ENCODE peak calls at places on chromosomes 1 and 21, in five cellular contexts. Q, M, L, B and Y are unnamed samples.

GRCh38 chr1:97901017-97901658 is 19.7 kb downstream of the DPYD start:
- DNase-seq in Q (no peak), M (no peak), B (no peak), L (no peak), Y (no peak)

GRCh38 chr1:227318852-227319607 is 738 bp upstream of the CDC42BPA start:
- DNase-seq in B (no peak), L (peak; percentile 35), Q (peak; percentile 7), M (peak; percentile 45), Y (peak; percentile 54)

GRCh38 chr1:61202854-61203603 is 120.7 kb downstream of the NFIA start:
- DNase-seq in L (no peak), M (no peak), B (no peak), Q (no peak), Y (no peak)

GRCh38 chr1:207794861-207795260 is 43.0 kb downstream of the CD46 start:
- DNase-seq in Q (no peak), L (no peak), M (no peak), B (no peak), Y (no peak)

GRCh38 chr1:112537451-112537850 is 28.7 kb downstream of the WNT2B start:
- DNase-seq in L (no peak), B (no peak), Q (no peak), M (no peak), Y (no peak)

GRCh38 chr1:223486366-223486765 is 93.2 kb downstream of the CCDC185 start:
- DNase-seq in Q (no peak), M (no peak), B (no peak), L (no peak), Y (no peak)

GRCh38 chr1:183243190-183244065 is 57.4 kb downstream of the LAMC2 start:
- DNase-seq in B (no peak), Q (no peak), L (no peak), M (peak; percentile 76), Y (no peak)

GRCh38 chr21:41641510-41641815 is 125.4 kb downstream of the RIPK4 start:
- DNase-seq in B (no peak), M (no peak), L (no peak), Q (no peak), Y (no peak)

GRCh38 chr1:8794605-8795004 is 22.8 kb downstream of the RERE start:
- DNase-seq in B (no peak), Q (no peak), M (no peak), L (no peak), Y (peak; percentile 46)

GRCh38 chr1:237239248-237239647 is 197.3 kb downstream of the RYR2 start:
- DNase-seq in B (no peak), Q (no peak), L (no peak), M (no peak), Y (peak; percentile 29)

GRCh38 chr1:232952514-232953175 is 2.2 kb downstream of the NTPCR start:
- DNase-seq in B (peak; percentile 21), Q (peak; percentile 48), M (no peak), L (peak; percentile 51), Y (peak; percentile 61)

GRCh38 chr1:74571493-74571800 is 59.0 kb upstream of the LRRC53 start:
- DNase-seq in Q (no peak), L (no peak), M (no peak), B (no peak), Y (no peak)

GRCh38 chr1:112431038-112431437 is 35.0 kb downstream of the CTTNBP2NL start:
- DNase-seq in M (no peak), L (no peak), Q (no peak), B (no peak), Y (no peak)

GRCh38 chr21:44043613-44044012 is 31.5 kb downstream of the TRAPPC10 start:
- DNase-seq in L (no peak), Q (no peak), M (no peak), B (no peak), Y (no peak)

GRCh38 chr1:61585714-61586113 is 139.2 kb downstream of the TM2D1 start:
- DNase-seq in M (no peak), L (no peak), B (no peak), Q (peak; percentile 40), Y (no peak)

GRCh38 chr1:20485527-20486456 is at the start of gene CAMK2N1:
- DNase-seq in B (peak; percentile 52), L (no peak), Q (peak; percentile 40), M (peak; percentile 85), Y (peak; percentile 75)

GRCh38 chr1:220787069-220787614 is 429 bp downstream of the MTARC1 start:
- DNase-seq in Q (no peak), B (peak; percentile 52), L (no peak), M (peak; percentile 49), Y (no peak)

GRCh38 chr1:91555074-91555730 is 54.6 kb downstream of the CDC7 start:
- DNase-seq in B (no peak), M (no peak), Q (no peak), L (no peak), Y (no peak)

GRCh38 chr1:107390076-107390420 is 249.2 kb downstream of the NTNG1 start:
- DNase-seq in M (no peak), B (no peak), L (no peak), Q (no peak), Y (no peak)

GRCh38 chr1:182080955-182081582 is 19.6 kb upstream of the ZNF648 start:
- DNase-seq in L (peak; percentile 0), B (no peak), Q (peak; percentile 44), M (no peak), Y (no peak)

GRCh38 chr1:92536593-92537332 is 50.0 kb upstream of the GFI1 start:
- DNase-seq in L (no peak), B (no peak), Q (no peak), M (no peak), Y (no peak)

GRCh38 chr1:224042557-224043118 is 71.3 kb upstream of the FBXO28 start:
- DNase-seq in B (no peak), L (no peak), M (no peak), Q (no peak), Y (no peak)

GRCh38 chr21:18235545-18235944 is 9.1 kb upstream of the CHODL start:
- DNase-seq in B (no peak), M (no peak), L (no peak), Q (no peak), Y (no peak)

GRCh38 chr1:118147542-118147941 is 37.5 kb downstream of the SPAG17 start:
- DNase-seq in M (no peak), B (no peak), L (no peak), Q (peak; percentile 93), Y (no peak)

GRCh38 chr1:204972461-204972860 is 70.6 kb upstream of the CNTN2 start:
- DNase-seq in B (no peak), L (no peak), Q (no peak), M (no peak), Y (no peak)

GRCh38 chr1:57252597-57253306 is 171.1 kb downstream of the DAB1 start:
- DNase-seq in L (no peak), Q (no peak), B (no peak), M (no peak), Y (no peak)

GRCh38 chr1:100351095-100351884 is 1.0 kb upstream of the CDC14A start:
- DNase-seq in B (peak; percentile 75), L (peak; percentile 90), Q (peak; percentile 88), M (peak; percentile 90), Y (peak; percentile 90)

GRCh38 chr1:109783436-109783835 is 19.7 kb upstream of the EPS8L3 start:
- DNase-seq in B (no peak), M (no peak), L (no peak), Q (peak; percentile 83), Y (no peak)

GRCh38 chr1:94281361-94282142 is 44.2 kb upstream of the ARHGAP29 start:
- DNase-seq in L (no peak), Q (no peak), B (no peak), M (no peak), Y (no peak)

GRCh38 chr1:198601936-198602889 is 36.6 kb upstream of the PTPRC start:
- DNase-seq in L (no peak), M (no peak), Q (no peak), B (no peak), Y (no peak)

GRCh38 chr1:48035371-48036141 is 38.4 kb upstream of the TRABD2B start:
- DNase-seq in B (no peak), M (no peak), Q (no peak), L (no peak), Y (no peak)

GRCh38 chr1:3779912-3780416 is 7.4 kb downstream of the SMIM1 start:
- DNase-seq in M (peak; percentile 14), Q (no peak), B (no peak), L (no peak), Y (no peak)

GRCh38 chr1:95431216-95431615 is 197.2 kb downstream of the RWDD3 start:
- DNase-seq in L (no peak), B (no peak), M (no peak), Q (no peak), Y (no peak)